ENCODE peak calls at places on chromosomes 12 and 14, in seven cellular contexts. L is A549, I is omental fat pad, M is progenitor cell of endocrine pancreas, U is AG09319, T is HCT116, E is HFFc6. V is an unnamed sample.

GRCh38 chr12:121512561-121512960 is 68.3 kb downstream of the KDM2B start:
- DNase-seq in I (no peak), U (no peak), T (no peak), L (no peak), M (no peak), E (no peak), V (no peak)

GRCh38 chr12:120224304-120225199 is 23.6 kb upstream of the RPLP0 start:
- DNase-seq in E (no peak), M (no peak), I (no peak), L (no peak), T (no peak), U (no peak), V (no peak)

GRCh38 chr14:71610149-71610548 is 322.1 kb upstream of the RGS6 start:
- DNase-seq in I (no peak), T (no peak), E (no peak), M (no peak), U (no peak), L (no peak), V (no peak)

GRCh38 chr14:93013368-93013719 is 90.4 kb downstream of the CHGA start:
- DNase-seq in I (no peak), M (no peak), T (no peak), E (no peak), U (no peak), L (no peak), V (no peak)

GRCh38 chr12:8018666-8019581 is 13.6 kb upstream of the FOXJ2 start:
- DNase-seq in E (no peak), U (no peak), T (peak), M (peak), I (no peak), L (no peak), V (no peak)

GRCh38 chr12:124737040-124737419 is 126.6 kb downstream of the SCARB1 start:
- DNase-seq in I (no peak), L (no peak), M (no peak), E (no peak), U (no peak), T (no peak), V (no peak)

GRCh38 chr12:81998761-81999378 is 239.7 kb upstream of the PPFIA2 start:
- DNase-seq in I (no peak), E (no peak), U (no peak), M (no peak), T (no peak), L (no peak), V (no peak)

GRCh38 chr14:62694075-62694474 is 351.2 kb downstream of the KCNH5 start:
- DNase-seq in T (no peak), I (no peak), E (no peak), M (no peak), U (no peak), L (peak), V (no peak)

GRCh38 chr14:64755661-64756265 is 51.5 kb downstream of the PLEKHG3 start:
- DNase-seq in E (peak), U (no peak), I (no peak), M (no peak), L (no peak), T (no peak), V (no peak)

GRCh38 chr12:80565276-80565675 is 121.2 kb downstream of the PTPRQ start:
- DNase-seq in E (no peak), T (no peak), L (no peak), I (no peak), U (no peak), M (no peak), V (no peak)

GRCh38 chr14:36975834-36976233 is 196.6 kb downstream of the SLC25A21 start:
- DNase-seq in U (no peak), M (no peak), L (peak), T (no peak), I (no peak), E (no peak), V (no peak)

GRCh38 chr12:22658214-22658613 is 33.2 kb downstream of the ETNK1 start:
- DNase-seq in T (no peak), E (peak), L (peak), U (no peak), I (no peak), M (no peak), V (no peak)

GRCh38 chr12:106586803-106587684 is 4.2 kb downstream of the RFX4 start:
- DNase-seq in U (no peak), E (no peak), I (no peak), L (peak), M (peak), T (no peak), V (no peak)

GRCh38 chr14:95686935-95687334 is 709 bp downstream of the TCL1B start:
- DNase-seq in M (no peak), E (no peak), I (no peak), U (no peak), T (no peak), L (no peak), V (no peak)

GRCh38 chr14:76195003-76195402 is 43.3 kb downstream of the GPATCH2L start:
- DNase-seq in E (no peak), I (no peak), L (no peak), T (no peak), U (no peak), M (no peak), V (no peak)

GRCh38 chr12:48977290-48978281 is 536 bp upstream of the WNT1 start:
- DNase-seq in E (peak), I (peak), M (peak), L (peak), T (no peak), U (no peak), V (no peak)

GRCh38 chr14:50099335-50099734 is 17.0 kb downstream of the VCPKMT start:
- DNase-seq in E (no peak), L (no peak), U (no peak), T (peak), M (no peak), I (no peak), V (no peak)

GRCh38 chr14:75258079-75258802 is 20.4 kb upstream of the FOS start:
- DNase-seq in T (no peak), E (no peak), L (no peak), M (no peak), U (peak), I (no peak), V (no peak)

GRCh38 chr14:73261075-73261474 is 23.8 kb downstream of the PAPLN start:
- DNase-seq in E (no peak), T (no peak), M (no peak), I (no peak), U (no peak), L (no peak), V (no peak)

GRCh38 chr12:75660805-75661404 is 149.5 kb upstream of the KRR1 start:
- DNase-seq in M (no peak), I (no peak), T (peak), U (no peak), L (peak), E (peak), V (no peak)

GRCh38 chr14:64951724-64952123 is 9.2 kb upstream of the GPX2 start:
- DNase-seq in M (no peak), E (no peak), L (no peak), U (no peak), I (no peak), T (no peak), V (no peak)

GRCh38 chr12:12358528-12358927 is 1.6 kb downstream of the BORCS5 start:
- DNase-seq in E (no peak), U (no peak), L (no peak), T (no peak), M (no peak), I (no peak), V (no peak)

GRCh38 chr14:106605548-106606448 is 1079.4 kb downstream of the TMEM121 start:
- DNase-seq in T (no peak), L (peak), I (no peak), E (no peak), U (no peak), M (no peak), V (no peak)

GRCh38 chr14:75453817-75454434 is 26.1 kb downstream of the JDP2 start:
- DNase-seq in T (no peak), U (no peak), I (no peak), L (no peak), E (no peak), M (no peak), V (no peak)

GRCh38 chr12:65968889-65969509 is 144.7 kb downstream of the HMGA2 start:
- DNase-seq in T (no peak), E (no peak), U (no peak), L (no peak), I (no peak), M (no peak), V (no peak)

GRCh38 chr12:109729837-109730200 is 16.2 kb downstream of the FAM222A start:
- DNase-seq in L (no peak), I (no peak), T (no peak), U (no peak), E (no peak), M (no peak), V (no peak)

GRCh38 chr14:85444685-85445084 is 85.3 kb upstream of the FLRT2 start:
- DNase-seq in M (no peak), I (no peak), U (no peak), T (no peak), L (no peak), E (no peak), V (no peak)

GRCh38 chr14:70714055-70714550 is 72.4 kb downstream of the TTC9 start:
- DNase-seq in L (peak), I (peak), M (peak), U (peak), E (peak), T (peak), V (no peak)

GRCh38 chr12:77225373-77225772 is 160.0 kb upstream of the E2F7 start:
- DNase-seq in U (no peak), L (no peak), I (no peak), T (no peak), E (no peak), M (peak), V (no peak)

GRCh38 chr12:54725233-54725843 is 77.2 kb upstream of the DCD start:
- DNase-seq in L (peak), T (peak), M (no peak), I (no peak), E (peak), U (no peak), V (no peak)
- TF ChIP-seq CTCF in L (peak), T (peak), M (peak), I (no peak), E (peak), U (peak), V (peak)

GRCh38 chr14:47194051-47194450 is 481.4 kb downstream of the MDGA2 start:
- DNase-seq in L (no peak), T (no peak), U (no peak), E (no peak), I (no peak), M (no peak), V (no peak)

GRCh38 chr14:47191693-47192092 is 483.7 kb downstream of the MDGA2 start:
- DNase-seq in I (no peak), U (no peak), T (no peak), E (no peak), M (no peak), L (no peak), V (no peak)

GRCh38 chr14:47189911-47190503 is 485.4 kb downstream of the MDGA2 start:
- DNase-seq in L (no peak), M (no peak), E (no peak), I (no peak), U (no peak), T (no peak), V (no peak)

GRCh38 chr14:47200740-47201139 is 474.7 kb downstream of the MDGA2 start:
- DNase-seq in E (no peak), U (no peak), L (no peak), I (no peak), T (no peak), M (no peak), V (no peak)

GRCh38 chr14:47195582-47195981 is 479.8 kb downstream of the MDGA2 start:
- DNase-seq in L (no peak), M (no peak), T (no peak), E (no peak), U (no peak), I (no peak), V (no peak)
- TF ChIP-seq CTCF in L (no peak), M (no peak), T (no peak), E (no peak), U (no peak), I (no peak), V (no peak)

DNA sequence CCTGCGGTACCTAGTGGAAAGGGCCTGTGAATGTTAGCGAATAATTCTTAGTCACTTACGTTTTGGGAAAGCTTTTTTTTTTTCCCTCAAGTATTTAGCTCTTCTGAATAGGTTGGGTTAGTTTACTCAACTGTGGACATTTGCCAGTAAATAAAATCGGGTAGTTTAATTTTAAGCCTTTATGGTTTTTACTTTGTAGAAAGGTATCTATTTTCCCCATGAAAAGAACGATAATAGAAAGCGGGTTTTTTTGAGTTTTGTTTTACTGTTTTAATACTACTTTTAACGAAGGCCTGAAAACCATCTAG is 1.7 kb downstream of the YY1 start:
- DNase-seq in E (no peak), T (no peak), I (no peak), L (no peak), U (no peak), M (no peak), V (no peak)
- TF ChIP-seq CTCF in E (no peak), T (no peak), I (no peak), L (no peak), U (no peak), M (no peak), V (no peak)

GRCh38 chr14:68082698-68083291 is 263.2 kb downstream of the RAD51B start:
- DNase-seq in I (no peak), T (no peak), M (no peak), L (no peak), U (no peak), E (no peak), V (no peak)
- TF ChIP-seq CTCF in I (no peak), T (no peak), M (no peak), L (no peak), U (no peak), E (no peak), V (no peak)

GRCh38 chr14:56752428-56752827 is 57.9 kb downstream of the OTX2 start:
- DNase-seq in U (no peak), L (no peak), E (no peak), T (no peak), I (no peak), M (no peak), V (no peak)

GRCh38 chr14:56754966-56755365 is 55.3 kb downstream of the OTX2 start:
- DNase-seq in I (no peak), L (no peak), U (no peak), T (no peak), E (no peak), M (no peak), V (no peak)

GRCh38 chr14:56751471-56751870 is 58.8 kb downstream of the OTX2 start:
- DNase-seq in M (no peak), T (no peak), U (no peak), L (peak), I (no peak), E (no peak), V (no peak)
- TF ChIP-seq CTCF in M (peak), T (no peak), U (no peak), L (no peak), I (no peak), E (no peak), V (no peak)

GRCh38 chr12:101570022-101570421 is 24.7 kb upstream of the MYBPC1 start:
- DNase-seq in T (no peak), L (peak), I (no peak), U (peak), M (no peak), E (peak), V (no peak)
- TF ChIP-seq CTCF in T (peak), L (peak), I (no peak), U (peak), M (peak), E (peak), V (peak)

GRCh38 chr12:62933871-62934798 is 815 bp downstream of the PPM1H start:
- DNase-seq in E (peak), T (no peak), M (no peak), I (no peak), L (peak), U (no peak), V (no peak)

GRCh38 chr12:62931481-62931880 is 3.5 kb downstream of the PPM1H start:
- DNase-seq in E (no peak), U (no peak), T (no peak), I (no peak), L (no peak), M (no peak), V (no peak)

GRCh38 chr12:62930546-62931425 is 4.2 kb downstream of the PPM1H start:
- DNase-seq in U (no peak), E (no peak), I (no peak), M (no peak), L (no peak), T (no peak), V (no peak)

GRCh38 chr12:62933220-62933870 is 1.6 kb downstream of the PPM1H start:
- DNase-seq in M (peak), E (no peak), I (no peak), L (peak), U (no peak), T (no peak), V (no peak)

GRCh38 chr12:62934799-62935674 is at the start of gene PPM1H:
- DNase-seq in M (peak), L (peak), T (peak), I (peak), U (no peak), E (peak), V (peak)
- TF ChIP-seq CTCF in M (peak), L (peak), T (peak), I (no peak), U (peak), E (peak), V (peak)

V was measured in osteocyte.